ENCODE peak calls at places on chromosomes 3 and 15, in nine cellular contexts. One of them, this sample, is unnamed. For H3K79me2, the result is how much of the 10 kb centered on the place peaks cover.

GRCh38 chr3:115623414-115623868 is at the start of gene GAP43:
- DNase-seq in HCT116: no peak
- DNase-seq in GM23338: peak
- DNase-seq in GM23248: peak
- DNase-seq in astrocyte: peak
- DNase-seq in mesendoderm: peak
- DNase-seq in neural progenitor cell: peak
- DNase-seq in DND-41: no peak
- DNase-seq in OCI-LY7: no peak
- DNase-seq in this sample: no peak

GRCh38 chr15:99344639-99345038 is 93.4 kb downstream of the LRRC28 start:
- DNase-seq in astrocyte: no peak
- DNase-seq in mesendoderm: no peak
- DNase-seq in OCI-LY7: no peak
- DNase-seq in DND-41: no peak
- DNase-seq in GM23338: no peak
- DNase-seq in neural progenitor cell: no peak
- DNase-seq in HCT116: no peak
- DNase-seq in GM23248: no peak
- DNase-seq in this sample: no peak

GRCh38 chr15:59550961-59551360 is 60.6 kb upstream of the GCNT3 start:
- DNase-seq in GM23248: no peak
- DNase-seq in GM23338: no peak
- DNase-seq in mesendoderm: no peak
- DNase-seq in neural progenitor cell: no peak
- DNase-seq in astrocyte: no peak
- DNase-seq in DND-41: no peak
- DNase-seq in OCI-LY7: no peak
- DNase-seq in HCT116: no peak
- DNase-seq in this sample: no peak

GRCh38 chr3:52364322-52364721 is 48.2 kb downstream of the DNAH1 start:
- DNase-seq in astrocyte: no peak
- DNase-seq in GM23248: no peak
- DNase-seq in DND-41: no peak
- DNase-seq in mesendoderm: no peak
- DNase-seq in HCT116: no peak
- DNase-seq in neural progenitor cell: no peak
- DNase-seq in OCI-LY7: no peak
- DNase-seq in GM23338: no peak
- DNase-seq in this sample: no peak

GRCh38 chr15:31387483-31388118 is 61.0 kb downstream of the KLF13 start:
- DNase-seq in neural progenitor cell: no peak
- DNase-seq in OCI-LY7: no peak
- DNase-seq in DND-41: peak
- DNase-seq in HCT116: no peak
- DNase-seq in astrocyte: peak
- DNase-seq in mesendoderm: no peak
- DNase-seq in GM23248: peak
- DNase-seq in GM23338: no peak
- DNase-seq in this sample: no peak

GRCh38 chr3:106908181-106908938 is 468.9 kb upstream of the CCDC54 start:
- DNase-seq in HCT116: no peak
- DNase-seq in GM23248: no peak
- DNase-seq in DND-41: no peak
- DNase-seq in neural progenitor cell: no peak
- DNase-seq in astrocyte: no peak
- DNase-seq in OCI-LY7: no peak
- DNase-seq in GM23338: no peak
- DNase-seq in mesendoderm: no peak
- DNase-seq in this sample: no peak

GRCh38 chr3:123759311-123759710 is 124.8 kb downstream of the MYLK start:
- DNase-seq in OCI-LY7: no peak
- DNase-seq in HCT116: no peak
- DNase-seq in astrocyte: peak
- DNase-seq in mesendoderm: no peak
- DNase-seq in DND-41: no peak
- DNase-seq in GM23338: no peak
- DNase-seq in GM23248: peak
- DNase-seq in neural progenitor cell: no peak
- DNase-seq in this sample: no peak

GRCh38 chr3:119898478-119899177 is 116.7 kb downstream of the NR1I2 start:
- DNase-seq in mesendoderm: no peak
- DNase-seq in GM23248: peak
- DNase-seq in neural progenitor cell: no peak
- DNase-seq in OCI-LY7: no peak
- DNase-seq in astrocyte: peak
- DNase-seq in GM23338: no peak
- DNase-seq in DND-41: no peak
- DNase-seq in HCT116: no peak
- DNase-seq in this sample: no peak

GRCh38 chr3:38968891-38969290 is 82.9 kb downstream of the SCN11A start:
- DNase-seq in HCT116: no peak
- DNase-seq in mesendoderm: no peak
- DNase-seq in astrocyte: no peak
- DNase-seq in DND-41: no peak
- DNase-seq in GM23338: no peak
- DNase-seq in OCI-LY7: no peak
- DNase-seq in GM23248: no peak
- DNase-seq in neural progenitor cell: no peak
- DNase-seq in this sample: no peak

GRCh38 chr3:13051581-13051980 is 21.6 kb downstream of the IQSEC1 start:
- DNase-seq in DND-41: no peak
- DNase-seq in OCI-LY7: no peak
- DNase-seq in GM23338: no peak
- DNase-seq in HCT116: no peak
- DNase-seq in mesendoderm: no peak
- DNase-seq in GM23248: no peak
- DNase-seq in astrocyte: no peak
- DNase-seq in neural progenitor cell: no peak
- DNase-seq in this sample: no peak

GRCh38 chr3:13051066-13051465 is 22.2 kb downstream of the IQSEC1 start:
- DNase-seq in OCI-LY7: no peak
- DNase-seq in mesendoderm: peak
- DNase-seq in astrocyte: no peak
- DNase-seq in HCT116: no peak
- DNase-seq in neural progenitor cell: peak
- DNase-seq in GM23248: no peak
- DNase-seq in DND-41: peak
- DNase-seq in GM23338: peak
- DNase-seq in this sample: no peak

GRCh38 chr3:13052191-13052590 is 21.0 kb downstream of the IQSEC1 start:
- DNase-seq in neural progenitor cell: no peak
- DNase-seq in astrocyte: no peak
- DNase-seq in HCT116: no peak
- DNase-seq in GM23248: no peak
- DNase-seq in GM23338: no peak
- DNase-seq in DND-41: no peak
- DNase-seq in mesendoderm: no peak
- DNase-seq in OCI-LY7: no peak
- DNase-seq in this sample: no peak

GRCh38 chr3:13049400-13049799 is 23.8 kb downstream of the IQSEC1 start:
- DNase-seq in DND-41: no peak
- DNase-seq in OCI-LY7: no peak
- DNase-seq in neural progenitor cell: no peak
- DNase-seq in astrocyte: no peak
- DNase-seq in mesendoderm: no peak
- DNase-seq in HCT116: no peak
- DNase-seq in GM23248: no peak
- DNase-seq in GM23338: no peak
- DNase-seq in this sample: no peak

DNA sequence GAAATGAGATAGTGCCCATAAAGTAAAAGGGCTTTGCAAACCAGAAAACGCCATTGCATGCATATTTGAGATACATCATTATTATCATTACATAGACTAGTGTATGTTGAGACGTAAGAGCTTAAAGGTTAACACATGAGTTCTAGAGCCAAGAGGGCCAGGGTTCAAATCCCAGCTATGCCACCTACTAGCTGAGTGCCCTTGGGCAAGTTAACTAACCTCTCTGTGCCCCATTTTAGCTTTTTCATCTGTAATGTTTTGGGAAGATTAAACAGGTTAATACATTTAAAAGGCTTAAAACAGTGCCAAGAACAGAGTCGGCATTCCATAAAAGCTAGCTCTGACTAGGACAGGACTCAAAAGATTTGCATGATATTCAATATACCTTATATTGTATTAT is 22.8 kb downstream of the IQSEC1 start:
- DNase-seq in HCT116: no peak
- DNase-seq in DND-41: no peak
- DNase-seq in mesendoderm: no peak
- DNase-seq in astrocyte: no peak
- DNase-seq in OCI-LY7: no peak
- DNase-seq in GM23338: no peak
- DNase-seq in neural progenitor cell: no peak
- DNase-seq in GM23248: no peak
- DNase-seq in this sample: no peak
- H3K79me2 ChIP-seq in HCT116: under half
- H3K79me2 ChIP-seq in DND-41: under half
- H3K79me2 ChIP-seq in mesendoderm: under half
- H3K79me2 ChIP-seq in astrocyte: under half
- H3K79me2 ChIP-seq in OCI-LY7: under half
- H3K79me2 ChIP-seq in GM23338: under half
- H3K79me2 ChIP-seq in neural progenitor cell: under half
- H3K79me2 ChIP-seq in GM23248: under half
- H3K79me2 ChIP-seq in this sample: under half

GRCh38 chr15:57562220-57562769 is 29.4 kb upstream of the MYZAP start:
- DNase-seq in OCI-LY7: no peak
- DNase-seq in neural progenitor cell: no peak
- DNase-seq in GM23338: no peak
- DNase-seq in astrocyte: no peak
- DNase-seq in HCT116: no peak
- DNase-seq in GM23248: no peak
- DNase-seq in mesendoderm: no peak
- DNase-seq in DND-41: no peak
- DNase-seq in this sample: no peak

GRCh38 chr15:57559875-57560274 is 31.8 kb upstream of the MYZAP start:
- DNase-seq in DND-41: peak
- DNase-seq in GM23248: peak
- DNase-seq in mesendoderm: peak
- DNase-seq in HCT116: peak
- DNase-seq in OCI-LY7: peak
- DNase-seq in astrocyte: no peak
- DNase-seq in GM23338: peak
- DNase-seq in neural progenitor cell: peak
- DNase-seq in this sample: peak

GRCh38 chr15:57557810-57558209 is 33.9 kb upstream of the MYZAP start:
- DNase-seq in neural progenitor cell: no peak
- DNase-seq in mesendoderm: no peak
- DNase-seq in astrocyte: no peak
- DNase-seq in DND-41: no peak
- DNase-seq in OCI-LY7: no peak
- DNase-seq in GM23248: no peak
- DNase-seq in HCT116: no peak
- DNase-seq in GM23338: no peak
- DNase-seq in this sample: no peak

GRCh38 chr15:57563416-57563815 is 28.3 kb upstream of the MYZAP start:
- DNase-seq in OCI-LY7: no peak
- DNase-seq in GM23338: no peak
- DNase-seq in GM23248: no peak
- DNase-seq in astrocyte: no peak
- DNase-seq in neural progenitor cell: no peak
- DNase-seq in DND-41: peak
- DNase-seq in mesendoderm: no peak
- DNase-seq in HCT116: no peak
- DNase-seq in this sample: no peak

DNA sequence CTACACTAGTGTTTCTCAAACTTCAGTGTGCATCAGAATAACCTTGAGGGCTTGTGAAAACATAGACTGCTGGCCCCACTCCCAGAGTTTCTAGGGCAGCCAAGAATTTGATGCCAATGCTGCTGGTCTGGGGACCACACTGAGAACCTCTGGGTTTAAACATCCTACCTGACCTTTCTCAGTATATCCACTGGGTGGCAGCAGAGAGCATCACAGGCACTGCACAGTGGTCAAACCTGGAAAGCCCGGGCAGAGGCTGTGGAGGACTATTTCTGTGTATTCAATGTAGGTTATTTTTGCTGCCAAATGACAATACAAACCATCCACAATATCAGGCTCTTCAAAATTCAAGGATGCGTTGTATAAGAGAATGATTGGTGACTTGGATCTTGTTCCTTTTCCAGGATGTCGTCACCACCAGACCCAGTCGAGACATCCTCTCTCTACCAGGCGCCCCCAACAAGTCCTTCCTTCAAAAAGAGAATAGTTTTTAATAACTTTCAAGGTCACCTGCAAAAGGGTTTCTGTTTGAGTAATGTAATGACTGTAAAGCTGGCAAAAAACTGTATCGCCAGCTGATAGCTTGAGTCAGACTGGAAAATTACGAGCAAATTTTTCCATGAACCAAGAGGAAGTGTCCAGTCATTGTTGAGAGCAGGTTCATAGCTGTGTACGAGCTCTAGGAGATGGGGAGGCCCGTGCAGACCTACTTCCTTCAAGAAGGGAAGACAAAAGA is 30.6 kb upstream of the MYZAP start:
- DNase-seq in neural progenitor cell: peak
- DNase-seq in GM23248: peak
- DNase-seq in mesendoderm: peak
- DNase-seq in OCI-LY7: peak
- DNase-seq in HCT116: peak
- DNase-seq in astrocyte: peak
- DNase-seq in DND-41: peak
- DNase-seq in GM23338: peak
- DNase-seq in this sample: peak
- H3K4me2 ChIP-seq in neural progenitor cell: no peak
- H3K4me2 ChIP-seq in GM23248: no peak
- H3K4me2 ChIP-seq in mesendoderm: no peak
- H3K4me2 ChIP-seq in OCI-LY7: peak
- H3K4me2 ChIP-seq in HCT116: peak
- H3K4me2 ChIP-seq in astrocyte: peak
- H3K4me2 ChIP-seq in DND-41: no peak
- H3K4me2 ChIP-seq in GM23338: no peak
- H3K4me2 ChIP-seq in this sample: no peak

DNA sequence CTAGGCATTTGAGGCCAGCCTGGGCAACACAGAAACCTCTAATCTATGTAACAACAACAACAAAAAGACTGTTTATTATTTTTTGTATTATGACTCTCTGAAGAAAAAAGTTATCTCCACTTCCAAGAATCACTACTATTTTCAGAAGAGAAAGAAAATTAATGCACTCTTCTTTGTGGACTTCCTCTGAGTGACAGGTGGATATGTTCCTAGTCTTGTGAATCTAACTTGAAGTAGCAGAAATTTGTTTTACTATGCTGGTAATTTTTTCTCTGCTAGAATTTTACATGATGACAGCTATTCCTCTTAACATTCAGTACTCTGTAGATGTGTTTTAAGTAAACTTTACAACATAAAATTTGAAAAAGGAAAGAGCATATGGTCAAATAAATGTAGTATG is 16.7 kb downstream of the DYNC1LI1 start:
- DNase-seq in GM23248: no peak
- DNase-seq in astrocyte: no peak
- DNase-seq in mesendoderm: no peak
- DNase-seq in OCI-LY7: no peak
- DNase-seq in GM23338: no peak
- DNase-seq in neural progenitor cell: no peak
- DNase-seq in HCT116: no peak
- DNase-seq in DND-41: no peak
- DNase-seq in this sample: no peak
- H3K79me2 ChIP-seq in GM23248: half or more
- H3K79me2 ChIP-seq in astrocyte: half or more
- H3K79me2 ChIP-seq in mesendoderm: under half
- H3K79me2 ChIP-seq in OCI-LY7: half or more
- H3K79me2 ChIP-seq in GM23338: half or more
- H3K79me2 ChIP-seq in neural progenitor cell: half or more
- H3K79me2 ChIP-seq in HCT116: half or more
- H3K79me2 ChIP-seq in DND-41: half or more
- H3K79me2 ChIP-seq in this sample: half or more

GRCh38 chr3:135497979-135498378 is 467.5 kb upstream of the PPP2R3A start:
- DNase-seq in neural progenitor cell: no peak
- DNase-seq in astrocyte: no peak
- DNase-seq in mesendoderm: no peak
- DNase-seq in DND-41: peak
- DNase-seq in OCI-LY7: no peak
- DNase-seq in HCT116: no peak
- DNase-seq in GM23338: no peak
- DNase-seq in GM23248: no peak
- DNase-seq in this sample: no peak
- H3K4me2 ChIP-seq in neural progenitor cell: no peak
- H3K4me2 ChIP-seq in astrocyte: no peak
- H3K4me2 ChIP-seq in mesendoderm: no peak
- H3K4me2 ChIP-seq in DND-41: no peak
- H3K4me2 ChIP-seq in OCI-LY7: no peak
- H3K4me2 ChIP-seq in HCT116: no peak
- H3K4me2 ChIP-seq in GM23338: no peak
- H3K4me2 ChIP-seq in GM23248: no peak
- H3K4me2 ChIP-seq in this sample: no peak

This sample was measured in MM.1S.